ENCODE peak calls at places on chromosomes 7 and 10, in ten cellular contexts. One of them, this sample, is unnamed.

GRCh38 chr10:102744374-102745051 is 765 bp downstream of the WBP1L start:
- DNase-seq in EL: peak; percentile 35
- DNase-seq in HuH-7.5: no peak
- DNase-seq in retinal pigment epithelial cell: no peak
- DNase-seq in stimulated activated CD8-positive, alpha-beta memory T cell treated with anti-CD3 and anti-CD28 coated beads, Interleukin-12 subunit alpha, Interleukin-12 subunit beta, amount 100 ng/mL, for 1 hour: no peak
- DNase-seq in small intestine: peak; percentile 20
- DNase-seq in Kasumi-1: no peak
- DNase-seq in hepatocyte: peak; percentile 41
- DNase-seq in type B pancreatic cell: no peak
- DNase-seq in kidney tubule cell: peak; percentile 57
- DNase-seq in this sample: no peak

GRCh38 chr10:69655868-69656555 is 26.0 kb downstream of the FAM241B start:
- DNase-seq in Kasumi-1: no peak
- DNase-seq in EL: no peak
- DNase-seq in hepatocyte: no peak
- DNase-seq in kidney tubule cell: no peak
- DNase-seq in stimulated activated CD8-positive, alpha-beta memory T cell treated with anti-CD3 and anti-CD28 coated beads, Interleukin-12 subunit alpha, Interleukin-12 subunit beta, amount 100 ng/mL, for 1 hour: no peak
- DNase-seq in HuH-7.5: no peak
- DNase-seq in small intestine: no peak
- DNase-seq in retinal pigment epithelial cell: peak; percentile 25
- DNase-seq in type B pancreatic cell: no peak
- DNase-seq in this sample: no peak

GRCh38 chr7:40219917-40220316 is 85.1 kb downstream of the SUGCT start:
- DNase-seq in EL: peak; percentile 89
- DNase-seq in small intestine: no peak
- DNase-seq in stimulated activated CD8-positive, alpha-beta memory T cell treated with anti-CD3 and anti-CD28 coated beads, Interleukin-12 subunit alpha, Interleukin-12 subunit beta, amount 100 ng/mL, for 1 hour: no peak
- DNase-seq in type B pancreatic cell: no peak
- DNase-seq in kidney tubule cell: peak; percentile 10
- DNase-seq in HuH-7.5: no peak
- DNase-seq in retinal pigment epithelial cell: no peak
- DNase-seq in hepatocyte: no peak
- DNase-seq in Kasumi-1: no peak
- DNase-seq in this sample: no peak

GRCh38 chr7:117019786-117020604 is 66.7 kb downstream of the ST7 start:
- DNase-seq in HuH-7.5: no peak
- DNase-seq in stimulated activated CD8-positive, alpha-beta memory T cell treated with anti-CD3 and anti-CD28 coated beads, Interleukin-12 subunit alpha, Interleukin-12 subunit beta, amount 100 ng/mL, for 1 hour: no peak
- DNase-seq in retinal pigment epithelial cell: peak; percentile 69
- DNase-seq in kidney tubule cell: peak; percentile 81
- DNase-seq in small intestine: no peak
- DNase-seq in type B pancreatic cell: peak; percentile 75
- DNase-seq in hepatocyte: peak; percentile 88
- DNase-seq in Kasumi-1: no peak
- DNase-seq in EL: peak; percentile 73
- DNase-seq in this sample: no peak

GRCh38 chr7:2452074-2452507 is 24.1 kb downstream of the GRIFIN start:
- DNase-seq in stimulated activated CD8-positive, alpha-beta memory T cell treated with anti-CD3 and anti-CD28 coated beads, Interleukin-12 subunit alpha, Interleukin-12 subunit beta, amount 100 ng/mL, for 1 hour: no peak
- DNase-seq in kidney tubule cell: peak; percentile 8
- DNase-seq in Kasumi-1: no peak
- DNase-seq in EL: no peak
- DNase-seq in HuH-7.5: no peak
- DNase-seq in small intestine: no peak
- DNase-seq in hepatocyte: peak; percentile 28
- DNase-seq in type B pancreatic cell: no peak
- DNase-seq in retinal pigment epithelial cell: no peak
- DNase-seq in this sample: no peak

GRCh38 chr10:15045380-15045779 is 1.6 kb downstream of the OLAH start:
- DNase-seq in type B pancreatic cell: no peak
- DNase-seq in stimulated activated CD8-positive, alpha-beta memory T cell treated with anti-CD3 and anti-CD28 coated beads, Interleukin-12 subunit alpha, Interleukin-12 subunit beta, amount 100 ng/mL, for 1 hour: no peak
- DNase-seq in HuH-7.5: no peak
- DNase-seq in kidney tubule cell: peak; percentile 21
- DNase-seq in small intestine: no peak
- DNase-seq in retinal pigment epithelial cell: no peak
- DNase-seq in Kasumi-1: no peak
- DNase-seq in hepatocyte: no peak
- DNase-seq in EL: no peak
- DNase-seq in this sample: no peak

GRCh38 chr7:131100357-131101054 is 227.2 kb upstream of the MKLN1 start:
- DNase-seq in HuH-7.5: no peak
- DNase-seq in retinal pigment epithelial cell: no peak
- DNase-seq in EL: no peak
- DNase-seq in stimulated activated CD8-positive, alpha-beta memory T cell treated with anti-CD3 and anti-CD28 coated beads, Interleukin-12 subunit alpha, Interleukin-12 subunit beta, amount 100 ng/mL, for 1 hour: no peak
- DNase-seq in type B pancreatic cell: no peak
- DNase-seq in kidney tubule cell: no peak
- DNase-seq in hepatocyte: no peak
- DNase-seq in Kasumi-1: no peak
- DNase-seq in small intestine: no peak
- DNase-seq in this sample: no peak

GRCh38 chr7:26813426-26813825 is 51.0 kb downstream of the SKAP2 start:
- DNase-seq in type B pancreatic cell: no peak
- DNase-seq in hepatocyte: no peak
- DNase-seq in stimulated activated CD8-positive, alpha-beta memory T cell treated with anti-CD3 and anti-CD28 coated beads, Interleukin-12 subunit alpha, Interleukin-12 subunit beta, amount 100 ng/mL, for 1 hour: no peak
- DNase-seq in Kasumi-1: no peak
- DNase-seq in small intestine: no peak
- DNase-seq in EL: peak; percentile 41
- DNase-seq in kidney tubule cell: peak; percentile 14
- DNase-seq in HuH-7.5: peak; percentile 20
- DNase-seq in retinal pigment epithelial cell: no peak
- DNase-seq in this sample: no peak

GRCh38 chr7:106813705-106814305 is 51.3 kb upstream of the PIK3CG start:
- DNase-seq in kidney tubule cell: peak; percentile 68
- DNase-seq in Kasumi-1: no peak
- DNase-seq in retinal pigment epithelial cell: no peak
- DNase-seq in HuH-7.5: no peak
- DNase-seq in stimulated activated CD8-positive, alpha-beta memory T cell treated with anti-CD3 and anti-CD28 coated beads, Interleukin-12 subunit alpha, Interleukin-12 subunit beta, amount 100 ng/mL, for 1 hour: no peak
- DNase-seq in type B pancreatic cell: no peak
- DNase-seq in hepatocyte: no peak
- DNase-seq in small intestine: no peak
- DNase-seq in EL: no peak
- DNase-seq in this sample: no peak

GRCh38 chr10:52805414-52806285 is 33.1 kb upstream of the MBL2 start:
- DNase-seq in small intestine: no peak
- DNase-seq in stimulated activated CD8-positive, alpha-beta memory T cell treated with anti-CD3 and anti-CD28 coated beads, Interleukin-12 subunit alpha, Interleukin-12 subunit beta, amount 100 ng/mL, for 1 hour: no peak
- DNase-seq in EL: no peak
- DNase-seq in hepatocyte: no peak
- DNase-seq in HuH-7.5: no peak
- DNase-seq in kidney tubule cell: no peak
- DNase-seq in Kasumi-1: no peak
- DNase-seq in retinal pigment epithelial cell: no peak
- DNase-seq in type B pancreatic cell: no peak
- DNase-seq in this sample: no peak

GRCh38 chr7:17130281-17131059 is 168.0 kb upstream of the AHR start:
- DNase-seq in small intestine: no peak
- DNase-seq in hepatocyte: peak; percentile 63
- DNase-seq in HuH-7.5: peak; percentile 58
- DNase-seq in kidney tubule cell: peak; percentile 81
- DNase-seq in stimulated activated CD8-positive, alpha-beta memory T cell treated with anti-CD3 and anti-CD28 coated beads, Interleukin-12 subunit alpha, Interleukin-12 subunit beta, amount 100 ng/mL, for 1 hour: no peak
- DNase-seq in type B pancreatic cell: no peak
- DNase-seq in Kasumi-1: no peak
- DNase-seq in retinal pigment epithelial cell: peak; percentile 68
- DNase-seq in EL: peak; percentile 74
- DNase-seq in this sample: no peak

GRCh38 chr10:57694956-57695605 is 572.6 kb downstream of the IPMK start:
- DNase-seq in EL: peak; percentile 18
- DNase-seq in hepatocyte: no peak
- DNase-seq in retinal pigment epithelial cell: peak; percentile 68
- DNase-seq in small intestine: no peak
- DNase-seq in stimulated activated CD8-positive, alpha-beta memory T cell treated with anti-CD3 and anti-CD28 coated beads, Interleukin-12 subunit alpha, Interleukin-12 subunit beta, amount 100 ng/mL, for 1 hour: no peak
- DNase-seq in type B pancreatic cell: no peak
- DNase-seq in Kasumi-1: no peak
- DNase-seq in kidney tubule cell: no peak
- DNase-seq in HuH-7.5: no peak
- DNase-seq in this sample: no peak

GRCh38 chr10:12499066-12499465 is 149.7 kb downstream of the CAMK1D start:
- DNase-seq in kidney tubule cell: no peak
- DNase-seq in type B pancreatic cell: no peak
- DNase-seq in stimulated activated CD8-positive, alpha-beta memory T cell treated with anti-CD3 and anti-CD28 coated beads, Interleukin-12 subunit alpha, Interleukin-12 subunit beta, amount 100 ng/mL, for 1 hour: no peak
- DNase-seq in EL: no peak
- DNase-seq in hepatocyte: no peak
- DNase-seq in HuH-7.5: no peak
- DNase-seq in retinal pigment epithelial cell: no peak
- DNase-seq in small intestine: no peak
- DNase-seq in Kasumi-1: no peak
- DNase-seq in this sample: no peak

GRCh38 chr7:143463556-143463955 is 14.1 kb upstream of the TAS2R41 start:
- DNase-seq in Kasumi-1: peak; percentile 41
- DNase-seq in type B pancreatic cell: no peak
- DNase-seq in kidney tubule cell: no peak
- DNase-seq in EL: no peak
- DNase-seq in hepatocyte: no peak
- DNase-seq in stimulated activated CD8-positive, alpha-beta memory T cell treated with anti-CD3 and anti-CD28 coated beads, Interleukin-12 subunit alpha, Interleukin-12 subunit beta, amount 100 ng/mL, for 1 hour: no peak
- DNase-seq in HuH-7.5: no peak
- DNase-seq in small intestine: no peak
- DNase-seq in retinal pigment epithelial cell: no peak
- DNase-seq in this sample: no peak

GRCh38 chr7:17948503-17949238 is 8.4 kb upstream of the SNX13 start:
- DNase-seq in type B pancreatic cell: no peak
- DNase-seq in Kasumi-1: no peak
- DNase-seq in stimulated activated CD8-positive, alpha-beta memory T cell treated with anti-CD3 and anti-CD28 coated beads, Interleukin-12 subunit alpha, Interleukin-12 subunit beta, amount 100 ng/mL, for 1 hour: no peak
- DNase-seq in EL: no peak
- DNase-seq in kidney tubule cell: no peak
- DNase-seq in hepatocyte: no peak
- DNase-seq in retinal pigment epithelial cell: no peak
- DNase-seq in HuH-7.5: no peak
- DNase-seq in small intestine: peak; percentile 72
- DNase-seq in this sample: no peak

GRCh38 chr10:72009430-72010081 is 45.4 kb downstream of the CHST3 start:
- DNase-seq in hepatocyte: peak; percentile 90
- DNase-seq in kidney tubule cell: peak; percentile 54
- DNase-seq in Kasumi-1: no peak
- DNase-seq in retinal pigment epithelial cell: peak; percentile 88
- DNase-seq in EL: peak; percentile 96
- DNase-seq in stimulated activated CD8-positive, alpha-beta memory T cell treated with anti-CD3 and anti-CD28 coated beads, Interleukin-12 subunit alpha, Interleukin-12 subunit beta, amount 100 ng/mL, for 1 hour: no peak
- DNase-seq in type B pancreatic cell: no peak
- DNase-seq in small intestine: no peak
- DNase-seq in HuH-7.5: no peak
- DNase-seq in this sample: no peak

GRCh38 chr7:42645906-42646305 is 266.0 kb downstream of the C7orf25 start:
- DNase-seq in kidney tubule cell: peak; percentile 35
- DNase-seq in type B pancreatic cell: no peak
- DNase-seq in hepatocyte: peak; percentile 10
- DNase-seq in small intestine: no peak
- DNase-seq in EL: no peak
- DNase-seq in Kasumi-1: no peak
- DNase-seq in stimulated activated CD8-positive, alpha-beta memory T cell treated with anti-CD3 and anti-CD28 coated beads, Interleukin-12 subunit alpha, Interleukin-12 subunit beta, amount 100 ng/mL, for 1 hour: no peak
- DNase-seq in retinal pigment epithelial cell: no peak
- DNase-seq in HuH-7.5: no peak
- DNase-seq in this sample: no peak